ENCODE peak calls at places on chromosome 22, in seven cellular contexts. J, L, M, E, H, F and I are unnamed samples.

GRCh38 chr22:19103881-19104821 is 18.1 kb downstream of the DGCR2 start:
- DNase-seq in M (no peak), E (no peak), L (no peak), F (no peak), J (no peak), H (peak), I (no peak)

GRCh38 chr22:46593211-46593676 is 26.9 kb upstream of the GRAMD4 start:
- DNase-seq in E (no peak), H (no peak), F (no peak), M (no peak), J (no peak), L (no peak), I (no peak)

GRCh38 chr22:30582788-30583575 is 8.5 kb upstream of the GAL3ST1 start:
- DNase-seq in L (no peak), H (no peak), M (no peak), E (no peak), J (no peak), F (no peak), I (no peak)

GRCh38 chr22:19289475-19290161 is 1.9 kb downstream of the CLTCL1 start:
- DNase-seq in E (no peak), M (peak), L (no peak), F (no peak), J (peak), H (peak), I (no peak)

GRCh38 chr22:30320021-30320556 is 6.7 kb downstream of the TBC1D10A start:
- DNase-seq in J (no peak), E (no peak), M (no peak), F (no peak), L (no peak), H (no peak), I (no peak)

GRCh38 chr22:21030032-21030431 is 2.3 kb downstream of the SLC7A4 start:
- DNase-seq in E (no peak), H (no peak), F (no peak), M (no peak), J (no peak), L (no peak), I (no peak)

GRCh38 chr22:49959782-49960158 is 802 bp upstream of the PIM3 start:
- DNase-seq in H (no peak), J (peak), F (no peak), E (peak), L (no peak), M (no peak), I (no peak)

GRCh38 chr22:25853902-25854301 is 111.9 kb downstream of the MYO18B start:
- DNase-seq in J (no peak), L (no peak), H (no peak), E (no peak), M (no peak), F (peak), I (no peak)